ENCODE peak calls at places on chromosomes 2 and 18, in eight cellular contexts. S is psoas muscle, N is BJ, T is breast epithelium, L is fibroblast of villous mesenchyme, F is WERI-Rb-1, C is HCT116, G is HepG2. I is an unnamed sample.

GRCh38 chr2:237665713-237666143 is 38.3 kb downstream of the LRRFIP1 start:
- DNase-seq in S (no peak), N (no peak), T (no peak), L (no peak), F (no peak), C (no peak), G (peak; percentile 33), I (no peak)

GRCh38 chr18:11119550-11119949 is 29.8 kb downstream of the PIEZO2 start:
- DNase-seq in S (no peak), N (no peak), T (no peak), L (peak; percentile 50), F (no peak), C (no peak), G (peak; percentile 63), I (no peak)

GRCh38 chr2:158999458-158999857 is 31.0 kb downstream of the TANC1 start:
- DNase-seq in S (no peak), N (no peak), T (no peak), L (peak; percentile 36), F (no peak), C (no peak), G (peak; percentile 90), I (peak; percentile 44)

GRCh38 chr2:143471550-143471949 is 342.3 kb downstream of the ARHGAP15 start:
- DNase-seq in S (no peak), N (no peak), T (no peak), L (no peak), F (no peak), C (no peak), G (no peak), I (no peak)

GRCh38 chr2:10278763-10279471 is 23.8 kb upstream of the HPCAL1 start:
- DNase-seq in S (no peak), N (no peak), T (no peak), L (no peak), F (no peak), C (no peak), G (no peak), I (no peak)

GRCh38 chr2:42492691-42493467 is 903 bp downstream of the KCNG3 start:
- DNase-seq in S (no peak), N (no peak), T (no peak), L (no peak), F (peak; percentile 17), C (no peak), G (no peak), I (peak; percentile 3)

GRCh38 chr2:27442981-27443323 is 771 bp downstream of the KRTCAP3 start:
- DNase-seq in S (peak; percentile 66), N (no peak), T (no peak), L (no peak), F (no peak), C (no peak), G (no peak), I (no peak)

GRCh38 chr18:54416459-54416858 is 58.8 kb downstream of the C18orf54 start:
- DNase-seq in S (no peak), N (peak; percentile 68), T (no peak), L (peak; percentile 68), F (no peak), C (no peak), G (no peak), I (peak; percentile 35)

GRCh38 chr18:7757175-7757574 is 190.1 kb downstream of the PTPRM start:
- DNase-seq in S (no peak), N (no peak), T (no peak), L (no peak), F (no peak), C (no peak), G (no peak), I (peak; percentile 63)

GRCh38 chr2:69915050-69915945 is at the start of gene MXD1:
- DNase-seq in S (peak; percentile 66), N (no peak), T (peak; percentile 34), L (no peak), F (peak; percentile 25), C (no peak), G (no peak), I (peak; percentile 34)

DNA sequence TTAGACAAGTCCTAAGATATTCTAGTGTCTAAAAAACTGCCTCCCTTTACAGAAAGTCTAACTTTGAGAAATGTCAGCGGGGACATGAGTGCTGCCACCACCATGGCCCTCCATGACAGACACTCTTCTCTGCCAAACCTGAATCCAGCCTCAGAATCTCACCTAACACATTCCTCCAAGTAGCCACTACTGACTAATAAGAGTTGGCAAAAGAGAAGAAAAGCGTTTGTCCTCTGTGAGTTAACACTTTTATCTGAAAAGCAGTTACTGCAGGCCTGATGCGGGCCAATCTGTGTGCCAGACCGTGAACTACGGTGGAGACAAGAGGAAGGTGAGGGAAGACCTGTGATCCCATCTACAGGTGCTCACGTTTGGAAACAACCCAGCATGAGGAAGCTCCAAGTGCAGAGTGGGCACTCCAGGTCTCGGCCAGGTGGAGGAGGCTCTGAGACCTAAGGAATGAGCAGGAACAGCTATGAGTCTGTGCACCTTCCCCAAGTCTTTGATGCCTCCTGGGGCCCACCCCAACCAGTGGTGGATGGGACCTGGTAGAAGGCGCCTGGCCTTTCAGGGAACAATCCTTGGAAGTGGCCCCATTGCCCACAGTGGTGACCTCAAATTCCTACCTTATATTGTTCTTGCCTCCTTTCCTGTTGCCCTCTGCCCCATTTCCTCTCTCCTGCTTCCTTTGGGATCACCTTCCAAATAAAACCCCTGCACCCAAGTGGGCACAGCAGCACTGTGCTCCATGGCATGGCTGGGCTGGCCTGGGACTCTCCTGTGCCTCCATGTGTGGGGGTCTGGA is 91.6 kb downstream of the BIN1 start:
- DNase-seq in S (no peak), N (no peak), T (no peak), L (no peak), F (no peak), C (no peak), G (no peak), I (peak; percentile 22)
- H3K4me3 ChIP-seq in S (no peak overlapping the region), N (no peak overlapping the region), T (no peak overlapping the region), L (no peak overlapping the region), F (no peak overlapping the region), C (no peak overlapping the region), G (no peak overlapping the region), I (no peak overlapping the region)

GRCh38 chr2:235560345-235560744 is 66.5 kb downstream of the AGAP1 start:
- DNase-seq in S (no peak), N (no peak), T (no peak), L (no peak), F (peak; percentile 22), C (no peak), G (no peak), I (no peak)
- TF ChIP-seq CTCF in S (no peak), N (no peak), T (no peak), L (no peak), F (no peak), C (no peak), G (no peak), I (no peak)

DNA sequence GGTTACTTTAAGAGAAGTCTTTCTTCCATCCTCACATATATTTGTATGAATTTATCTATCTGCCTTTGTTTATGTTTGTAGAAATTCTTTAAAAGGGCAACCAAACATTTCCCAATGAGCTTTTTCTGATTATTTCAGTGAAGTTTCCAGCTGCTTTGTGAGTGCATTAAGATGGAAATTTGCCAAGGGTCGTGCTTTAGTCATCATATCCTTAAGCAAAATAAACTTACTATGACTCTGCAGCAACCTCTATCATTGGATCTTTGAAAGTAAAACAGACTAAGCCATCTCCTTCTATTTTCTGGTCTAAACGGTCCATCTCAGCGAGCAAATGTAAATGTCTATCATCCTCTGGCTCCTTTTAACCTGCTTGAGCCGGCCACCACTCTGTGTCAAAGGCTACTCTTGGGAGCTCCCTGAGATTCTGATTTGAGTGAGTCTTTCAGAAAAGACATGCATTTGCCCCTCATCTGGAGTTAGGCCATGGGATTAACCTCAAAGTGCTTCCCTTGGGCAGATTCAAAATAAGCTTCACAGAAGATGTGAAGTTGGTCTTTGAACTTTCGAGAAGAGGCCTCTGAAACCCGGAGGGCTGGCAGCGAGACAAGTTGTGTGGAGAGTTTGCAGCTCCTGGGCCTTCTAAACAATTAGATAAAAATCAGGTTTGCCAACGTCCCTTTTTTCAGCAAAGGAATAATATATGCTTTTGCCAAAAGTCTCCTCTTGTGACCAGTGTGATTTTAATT is 489.5 kb downstream of the SOX11 start:
- DNase-seq in S (no peak), N (peak; percentile 3), T (no peak), L (peak; percentile 93), F (no peak), C (no peak), G (no peak), I (peak; percentile 24)
- H3K4me3 ChIP-seq in S (no peak overlapping the region), N (no peak overlapping the region), T (no peak overlapping the region), L (no peak overlapping the region), F (no peak overlapping the region), C (no peak overlapping the region), G (no peak overlapping the region), I (no peak overlapping the region)

GRCh38 chr2:88187038-88187676 is 17.0 kb downstream of the THNSL2 start:
- DNase-seq in S (peak; percentile 85), N (no peak), T (peak; percentile 35), L (peak; percentile 36), F (peak; percentile 69), C (peak; percentile 61), G (peak; percentile 70), I (peak; percentile 76)
- TF ChIP-seq CTCF in S (peak; percentile 70), N (peak; percentile 80), T (peak; percentile 45), L (peak; percentile 73), F (peak; percentile 85), C (peak; percentile 93), G (peak; percentile 99), I (peak; percentile 84)

DNA sequence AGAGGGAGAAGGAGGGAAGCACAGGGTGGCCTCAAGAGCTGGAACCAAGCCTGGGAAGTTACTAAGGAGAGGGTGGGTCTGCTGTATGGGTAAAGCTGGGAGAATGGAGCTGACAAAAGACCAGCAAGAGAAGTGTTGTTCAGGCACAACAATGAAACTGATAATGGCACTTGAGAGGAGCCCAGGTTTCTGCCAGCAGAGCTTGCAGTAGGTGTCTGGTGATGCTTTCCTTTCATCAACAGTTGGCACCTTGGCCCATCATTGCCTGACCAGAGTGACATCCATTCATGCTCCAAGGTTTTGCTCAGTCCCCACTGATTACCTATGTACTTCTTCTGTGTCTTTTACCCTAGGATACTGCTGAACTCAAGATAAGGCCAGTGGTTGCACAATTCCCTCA is 92.9 kb upstream of the CXCR4 start:
- DNase-seq in S (no peak), N (no peak), T (no peak), L (no peak), F (no peak), C (no peak), G (no peak), I (no peak)
- H3K4me3 ChIP-seq in S (no peak overlapping the region), N (no peak overlapping the region), T (no peak overlapping the region), L (no peak overlapping the region), F (no peak overlapping the region), C (no peak overlapping the region), G (no peak overlapping the region), I (no peak overlapping the region)

GRCh38 chr2:120348134-120349103 is 2.5 kb downstream of the INHBB start:
- DNase-seq in S (no peak), N (no peak), T (no peak), L (no peak), F (no peak), C (no peak), G (peak; percentile 85), I (peak; percentile 58)
- TF ChIP-seq CTCF in S (no peak), N (no peak), T (no peak), L (no peak), F (no peak), C (no peak), G (peak; percentile 13), I (no peak)

DNA sequence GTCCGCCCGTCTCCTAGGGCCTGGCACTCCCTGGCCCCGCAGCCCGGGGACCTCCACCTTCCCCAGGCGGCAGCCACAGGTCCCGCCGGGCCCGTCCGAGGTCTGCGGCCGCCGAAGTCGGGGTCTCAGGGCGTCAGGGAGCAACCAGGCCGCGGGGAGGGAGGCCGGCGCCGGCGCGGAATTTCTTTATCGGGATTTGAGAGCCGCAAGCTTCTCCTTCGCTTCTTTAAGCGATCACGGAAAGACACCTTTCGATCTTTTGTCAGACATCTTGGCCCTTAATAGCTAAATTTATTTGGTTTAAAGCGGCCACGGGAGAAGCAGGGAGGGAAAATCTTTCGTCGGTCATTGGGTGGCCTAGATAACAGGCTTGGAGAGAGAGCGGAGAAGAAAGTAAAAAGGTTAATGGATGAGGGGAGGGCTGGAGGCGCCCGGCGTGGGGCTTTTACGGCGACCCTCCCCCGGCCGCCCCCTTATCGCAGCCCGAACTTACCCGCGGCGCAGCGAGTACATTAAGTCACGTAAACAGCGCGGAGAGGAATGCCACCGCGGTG is 4.3 kb upstream of the GATA6 start:
- DNase-seq in S (no peak), N (no peak), T (no peak), L (no peak), F (no peak), C (no peak), G (no peak), I (no peak)
- H3K4me3 ChIP-seq in S (peak overlapping the region; percentile 30), N (no peak overlapping the region), T (no peak overlapping the region), L (no peak overlapping the region), F (no peak overlapping the region), C (no peak overlapping the region), G (no peak overlapping the region), I (no peak overlapping the region)

I was measured in epithelial cell of esophagus.